ENCODE peak calls at places on chromosomes 11 and 22, in four cellular contexts. N is iPS-NIHi11; V is naive thymus-derived CD8-positive, alpha-beta T cell; T is H9. G is an unnamed sample.
A peak's percentile ranks its signal among the peaks of the same experiment; 100 is the strongest.

GRCh38 chr22:48819991-48820390 is 1007.7 kb downstream of the BRD1 start:
- DNase-seq in N (no peak), V (no peak), T (no peak), G (no peak)

GRCh38 chr11:69539416-69540117 is 58.1 kb downstream of the LINC01488 start:
- DNase-seq in N (no peak), V (no peak), T (no peak), G (no peak)

GRCh38 chr11:101915811-101916291 is 471 bp downstream of the ANGPTL5 start:
- DNase-seq in N (no peak), V (peak; percentile 11), T (no peak), G (no peak)

GRCh38 chr11:16817321-16817720 is 78.9 kb downstream of the C11orf58 start:
- DNase-seq in N (no peak), V (no peak), T (no peak), G (no peak)

GRCh38 chr11:68142028-68142412 is 20.8 kb upstream of the CHKA start:
- DNase-seq in N (no peak), V (no peak), T (no peak), G (no peak)

GRCh38 chr11:60866911-60867870 is at the start of gene ZP1:
- DNase-seq in N (no peak), V (no peak), T (no peak), G (no peak)

GRCh38 chr11:57751676-57752253 is at the start of gene BTBD18:
- DNase-seq in N (peak; percentile 53), V (no peak), T (peak; percentile 60), G (no peak)

GRCh38 chr11:64918056-64918455 is 1.0 kb upstream of the ATG2A start:
- DNase-seq in N (no peak), V (no peak), T (no peak), G (no peak)

GRCh38 chr11:117621226-117621625 is 175.8 kb downstream of the DSCAML1 start:
- DNase-seq in N (no peak), V (no peak), T (no peak), G (no peak)

GRCh38 chr22:46390652-46391301 is 55.3 kb downstream of the TRMU start:
- DNase-seq in N (no peak), V (no peak), T (no peak), G (no peak)

GRCh38 chr22:24536089-24536488 is 18.8 kb downstream of the GUCD1 start:
- DNase-seq in N (no peak), V (no peak), T (no peak), G (no peak)

GRCh38 chr22:16844529-16844928 is 19.3 kb upstream of the XKR3 start:
- DNase-seq in N (no peak), V (no peak), T (no peak), G (no peak)

GRCh38 chr22:19799322-19800190 is 39.0 kb downstream of the TBX1 start:
- DNase-seq in N (no peak), V (no peak), T (no peak), G (no peak)

GRCh38 chr22:31102441-31103081 is 4.8 kb downstream of the SELENOM start:
- DNase-seq in N (no peak), V (no peak), T (no peak), G (no peak)

GRCh38 chr11:82775736-82776346 is 42.2 kb upstream of the FAM181B start:
- DNase-seq in N (peak; percentile 64), V (no peak), T (peak; percentile 72), G (no peak)

GRCh38 chr11:92070026-92070889 is 154.4 kb upstream of the FAT3 start:
- DNase-seq in N (no peak), V (no peak), T (no peak), G (no peak)

GRCh38 chr11:125382211-125382807 is 113.8 kb downstream of the FEZ1 start:
- DNase-seq in N (no peak), V (no peak), T (no peak), G (no peak)